ENCODE peak calls at places on chromosomes 6 and 20, in six cellular contexts. V is Peyer's patch, S is tibial nerve, W is endothelial cell of umbilical vein, P is HepG2, A is HCT116. E is an unnamed sample.

GRCh38 chr6:36426622-36427021 is 16.0 kb downstream of the PXT1 start:
- DNase-seq in V (no peak), S (no peak), W (no peak), P (peak), A (no peak), E (no peak)

GRCh38 chr6:7332090-7332745 is 19.2 kb upstream of the SSR1 start:
- DNase-seq in V (no peak), S (no peak), W (no peak), P (peak), A (no peak), E (no peak)

GRCh38 chr6:3813150-3813780 is 35.9 kb upstream of the FAM50B start:
- DNase-seq in V (no peak), S (no peak), W (peak), P (peak), A (no peak), E (no peak)

GRCh38 chr20:51749674-51750036 is 18.5 kb downstream of the ATP9A start:
- DNase-seq in V (no peak), S (no peak), W (peak), P (no peak), A (no peak), E (no peak)

GRCh38 chr6:81614292-81614691 is 138.2 kb downstream of the TENT5A start:
- DNase-seq in V (no peak), S (no peak), W (peak), P (peak), A (no peak), E (no peak)

GRCh38 chr6:166485651-166486535 is 100.6 kb downstream of the RAMACL start:
- DNase-seq in V (peak), S (no peak), W (no peak), P (no peak), A (no peak), E (no peak)

GRCh38 chr20:36098364-36098763 is 56.2 kb upstream of the EPB41L1 start:
- DNase-seq in V (no peak), S (peak), W (peak), P (no peak), A (no peak), E (no peak)

GRCh38 chr6:7041511-7042026 is 66.2 kb upstream of the RREB1 start:
- DNase-seq in V (no peak), S (no peak), W (no peak), P (no peak), A (no peak), E (no peak)

GRCh38 chr6:131555992-131556391 is 17.0 kb upstream of the ARG1 start:
- DNase-seq in V (no peak), S (no peak), W (no peak), P (no peak), A (no peak), E (no peak)

GRCh38 chr6:71490876-71491275 is 202.3 kb downstream of the OGFRL1 start:
- DNase-seq in V (no peak), S (no peak), W (no peak), P (no peak), A (no peak), E (no peak)

GRCh38 chr6:112038268-112038667 is 15.6 kb upstream of the CCN6 start:
- DNase-seq in V (no peak), S (no peak), W (no peak), P (no peak), A (no peak), E (no peak)

GRCh38 chr20:34083137-34083536 is 28.9 kb downstream of the EIF2S2 start:
- DNase-seq in V (no peak), S (peak), W (peak), P (no peak), A (no peak), E (peak)

GRCh38 chr6:43219814-43220213 is 9.5 kb downstream of the DNPH1 start:
- DNase-seq in V (no peak), S (no peak), W (no peak), P (no peak), A (no peak), E (no peak)

GRCh38 chr20:63889241-63890200 is 5.4 kb upstream of the DNAJC5 start:
- DNase-seq in V (no peak), S (no peak), W (no peak), P (no peak), A (no peak), E (peak)

GRCh38 chr6:10410214-10410873 is 4.5 kb downstream of the TFAP2A start:
- DNase-seq in V (no peak), S (no peak), W (no peak), P (no peak), A (no peak), E (no peak)

GRCh38 chr6:80289727-80290126 is 183.3 kb downstream of the BCKDHB start:
- DNase-seq in V (no peak), S (no peak), W (no peak), P (no peak), A (no peak), E (no peak)

GRCh38 chr6:74250161-74250560 is 554.2 kb downstream of the CD109 start:
- DNase-seq in V (no peak), S (no peak), W (peak), P (no peak), A (no peak), E (no peak)

GRCh38 chr6:100512203-100512862 is 47.6 kb upstream of the SIM1 start:
- DNase-seq in V (no peak), S (no peak), W (no peak), P (no peak), A (no peak), E (no peak)

GRCh38 chr6:54191460-54191859 is 80.2 kb downstream of the MLIP start:
- DNase-seq in V (no peak), S (no peak), W (peak), P (no peak), A (no peak), E (no peak)

GRCh38 chr6:121260651-121261102 is 73.6 kb downstream of the TBC1D32 start:
- DNase-seq in V (no peak), S (no peak), W (peak), P (no peak), A (no peak), E (no peak)

GRCh38 chr20:17960927-17961599 is 7.5 kb downstream of the SNX5 start:
- DNase-seq in V (no peak), S (no peak), W (no peak), P (peak), A (no peak), E (no peak)

GRCh38 chr6:53048431-53049195 is 16.6 kb upstream of the FBXO9 start:
- DNase-seq in V (no peak), S (no peak), W (peak), P (peak), A (peak), E (no peak)

GRCh38 chr20:373171-373890 is 7.2 kb upstream of the TRIB3 start:
- DNase-seq in V (no peak), S (no peak), W (peak), P (peak), A (peak), E (no peak)
- TF ChIP-seq POLR2A in V (no peak), S (no peak), W (peak), P (no peak), A (no peak), E (no peak)

DNA sequence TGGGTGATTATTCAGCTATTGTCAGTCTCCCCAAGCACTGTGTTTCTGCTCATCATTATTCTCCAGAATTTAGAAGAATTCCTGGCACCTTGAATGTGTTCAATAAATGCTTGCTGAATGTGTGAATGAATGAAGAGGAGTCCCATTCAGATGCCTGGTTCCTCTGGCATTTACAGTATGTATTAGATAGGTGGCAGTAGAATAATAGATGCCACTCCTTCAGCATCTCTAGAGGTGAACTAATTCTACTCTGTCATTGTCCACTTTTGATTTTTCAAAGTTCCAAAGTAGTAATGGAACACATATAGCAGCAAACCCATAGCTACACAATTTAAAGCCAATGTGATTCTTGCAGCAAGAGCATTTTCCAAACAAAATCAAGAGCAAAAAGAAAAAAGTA is 118.9 kb upstream of the CEP162 start:
- DNase-seq in V (no peak), S (no peak), W (peak), P (no peak), A (no peak), E (no peak)
- TF ChIP-seq CTCF in V (no peak), S (no peak), W (no peak), P (no peak), A (peak), E (no peak)

GRCh38 chr6:11538049-11538798 is 675 bp downstream of the TMEM170B start:
- DNase-seq in V (no peak), S (no peak), W (peak), P (no peak), A (no peak), E (peak)
- TF ChIP-seq POLR2A in V (no peak), S (peak), W (no peak), P (no peak), A (no peak), E (no peak)

GRCh38 chr20:57666106-57666833 is 43.5 kb downstream of the PMEPA1 start:
- DNase-seq in V (no peak), S (no peak), W (no peak), P (no peak), A (no peak), E (no peak)

GRCh38 chr20:57665589-57665971 is 44.2 kb downstream of the PMEPA1 start:
- DNase-seq in V (peak), S (no peak), W (no peak), P (no peak), A (no peak), E (no peak)

GRCh38 chr20:57667924-57668782 is 41.7 kb downstream of the PMEPA1 start:
- DNase-seq in V (no peak), S (no peak), W (no peak), P (no peak), A (no peak), E (no peak)

GRCh38 chr20:57666834-57667157 is 43.0 kb downstream of the PMEPA1 start:
- DNase-seq in V (no peak), S (no peak), W (no peak), P (no peak), A (no peak), E (no peak)

DNA sequence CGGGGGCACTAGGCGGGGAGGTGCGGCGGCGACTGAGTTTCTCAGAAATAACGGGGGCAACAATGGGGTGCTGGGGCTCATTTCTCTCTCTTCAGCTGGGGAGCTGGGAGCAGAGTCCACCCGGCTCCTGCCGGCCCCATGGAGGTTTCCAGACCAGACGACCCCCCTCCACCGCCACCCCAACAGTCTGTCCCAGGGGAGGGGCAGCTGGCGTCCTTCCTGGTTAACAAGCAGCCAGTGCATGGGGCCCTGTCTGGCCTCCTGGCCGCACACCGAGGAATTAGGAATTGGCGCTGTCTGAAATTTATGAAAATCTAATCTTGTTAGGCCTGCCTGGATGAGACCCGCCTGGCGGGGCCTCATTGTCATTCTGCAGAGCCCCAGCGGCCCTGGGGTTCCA is 42.4 kb downstream of the PMEPA1 start:
- DNase-seq in V (no peak), S (no peak), W (no peak), P (no peak), A (no peak), E (no peak)
- TF ChIP-seq CTCF in V (no peak), S (no peak), W (no peak), P (no peak), A (no peak), E (no peak)

GRCh38 chr6:13453771-13454251 is 33.6 kb downstream of the GFOD1 start:
- DNase-seq in V (no peak), S (no peak), W (peak), P (no peak), A (peak), E (no peak)
- TF ChIP-seq POLR2A in V (no peak), S (no peak), W (peak), P (no peak), A (no peak), E (no peak)

DNA sequence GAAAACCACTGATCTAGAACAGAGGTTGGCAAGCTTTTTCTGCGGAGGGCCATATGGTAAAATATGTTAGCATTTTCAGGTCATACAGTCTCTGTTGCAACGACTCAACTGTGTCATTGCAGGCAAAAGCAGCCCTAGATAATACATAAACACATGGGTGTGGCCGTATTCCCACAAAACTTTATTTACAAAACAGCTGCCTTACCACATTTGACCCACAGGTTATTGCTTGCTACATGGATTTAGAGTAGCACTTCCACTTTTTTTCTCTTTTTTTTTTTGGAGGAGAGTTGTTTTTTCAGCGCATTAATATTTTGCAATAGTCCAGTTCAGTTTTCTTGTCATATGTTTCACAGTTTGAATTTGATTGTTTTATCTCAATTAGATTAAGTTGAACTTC is 2.5 kb upstream of the IGF2R start:
- DNase-seq in V (no peak), S (no peak), W (no peak), P (no peak), A (no peak), E (no peak)
- TF ChIP-seq CTCF in V (no peak), S (no peak), W (no peak), P (no peak), A (no peak), E (no peak)

GRCh38 chr6:402901-403658 is 11.5 kb downstream of the IRF4 start:
- DNase-seq in V (no peak), S (no peak), W (no peak), P (no peak), A (no peak), E (no peak)
- TF ChIP-seq POLR2A in V (no peak), S (no peak), W (no peak), P (no peak), A (no peak), E (no peak)

GRCh38 chr6:32255212-32256153 is 31.6 kb upstream of the NOTCH4 start:
- DNase-seq in V (peak), S (peak), W (peak), P (peak), A (peak), E (peak)
- TF ChIP-seq CTCF in V (peak), S (peak), W (peak), P (peak), A (peak), E (peak)

GRCh38 chr6:137216106-137216505 is 3.1 kb downstream of the IFNGR1 start:
- DNase-seq in V (no peak), S (no peak), W (no peak), P (no peak), A (no peak), E (no peak)

GRCh38 chr6:137218473-137218916 is 690 bp downstream of the IFNGR1 start:
- DNase-seq in V (no peak), S (peak), W (peak), P (peak), A (no peak), E (peak)

GRCh38 chr6:137217801-137218472 is 1.2 kb downstream of the IFNGR1 start:
- DNase-seq in V (no peak), S (peak), W (peak), P (peak), A (no peak), E (no peak)

GRCh38 chr6:137218917-137219663 is at the start of gene IFNGR1:
- DNase-seq in V (peak), S (peak), W (peak), P (peak), A (peak), E (peak)

GRCh38 chr6:137216875-137217553 is 2.2 kb downstream of the IFNGR1 start:
- DNase-seq in V (no peak), S (no peak), W (no peak), P (peak), A (no peak), E (peak)
- TF ChIP-seq POLR2A in V (no peak), S (no peak), W (no peak), P (no peak), A (no peak), E (peak)